ENCODE peak calls at places on chromosomes 12 and 14, in six cellular contexts. M is osteoblast, A is WERI-Rb-1, V is lower lobe of right lung, T is stomach, H is prostate gland. U is an unnamed sample.

GRCh38 chr12:12613334-12613733 is 1.7 kb downstream of the CREBL2 start:
- DNase-seq in M (no peak), A (no peak), V (no peak), T (no peak), H (no peak), U (no peak)

GRCh38 chr12:93146278-93146939 is 217.3 kb upstream of the EEA1 start:
- DNase-seq in M (no peak), A (no peak), V (no peak), T (no peak), H (no peak), U (no peak)

GRCh38 chr12:15962760-15963159 is 51.6 kb downstream of the DERA start:
- DNase-seq in M (no peak), A (no peak), V (no peak), T (no peak), H (no peak), U (no peak)

GRCh38 chr14:105864651-105865265 is 338.4 kb downstream of the TMEM121 start:
- DNase-seq in M (peak; percentile 61), A (peak; percentile 2), V (peak; percentile 41), T (peak; percentile 23), H (no peak), U (no peak)

GRCh38 chr14:20427231-20428009 is 8.5 kb downstream of the KLHL33 start:
- DNase-seq in M (peak; percentile 92), A (no peak), V (no peak), T (no peak), H (no peak), U (no peak)

GRCh38 chr12:68886636-68887572 is 46.1 kb downstream of the CPM start:
- DNase-seq in M (no peak), A (peak; percentile 33), V (no peak), T (no peak), H (no peak), U (no peak)

GRCh38 chr14:59123975-59124374 is 64.5 kb upstream of the DAAM1 start:
- DNase-seq in M (no peak), A (no peak), V (no peak), T (no peak), H (no peak), U (no peak)

GRCh38 chr12:75455839-75456238 is 24.7 kb upstream of the GLIPR1 start:
- DNase-seq in M (no peak), A (no peak), V (no peak), T (no peak), H (no peak), U (no peak)

GRCh38 chr14:75283884-75284563 is 5.4 kb downstream of the FOS start:
- DNase-seq in M (peak; percentile 43), A (no peak), V (peak; percentile 75), T (peak; percentile 60), H (no peak), U (peak; percentile 69)

GRCh38 chr12:123971770-123972447 is 722 bp downstream of the CCDC92 start:
- DNase-seq in M (peak; percentile 48), A (peak; percentile 32), V (peak; percentile 69), T (peak; percentile 38), H (peak; percentile 21), U (peak; percentile 48)

GRCh38 chr12:115388139-115388538 is 704.2 kb upstream of the TBX3 start:
- DNase-seq in M (no peak), A (no peak), V (no peak), T (no peak), H (no peak), U (no peak)

GRCh38 chr12:120369476-120370342 is 745 bp upstream of the MSI1 start:
- DNase-seq in M (no peak), A (no peak), V (no peak), T (no peak), H (no peak), U (no peak)

GRCh38 chr12:119877639-119877948 is 474 bp upstream of the CIT start:
- DNase-seq in M (peak; percentile 42), A (no peak), V (no peak), T (no peak), H (no peak), U (no peak)

GRCh38 chr12:66188584-66189475 is at the start of gene IRAK3:
- DNase-seq in M (peak; percentile 91), A (peak; percentile 38), V (peak; percentile 96), T (peak; percentile 86), H (peak; percentile 55), U (no peak)

GRCh38 chr12:67220065-67220464 is 49.1 kb upstream of the CAND1 start:
- DNase-seq in M (no peak), A (peak; percentile 63), V (no peak), T (no peak), H (peak; percentile 5), U (peak; percentile 8)

GRCh38 chr12:93819048-93819491 is 141.9 kb downstream of the CRADD start:
- DNase-seq in M (peak; percentile 77), A (no peak), V (no peak), T (peak; percentile 39), H (peak; percentile 73), U (no peak)

GRCh38 chr12:46153267-46153872 is 115.5 kb downstream of the SLC38A1 start:
- DNase-seq in M (no peak), A (no peak), V (no peak), T (no peak), H (no peak), U (no peak)

DNA sequence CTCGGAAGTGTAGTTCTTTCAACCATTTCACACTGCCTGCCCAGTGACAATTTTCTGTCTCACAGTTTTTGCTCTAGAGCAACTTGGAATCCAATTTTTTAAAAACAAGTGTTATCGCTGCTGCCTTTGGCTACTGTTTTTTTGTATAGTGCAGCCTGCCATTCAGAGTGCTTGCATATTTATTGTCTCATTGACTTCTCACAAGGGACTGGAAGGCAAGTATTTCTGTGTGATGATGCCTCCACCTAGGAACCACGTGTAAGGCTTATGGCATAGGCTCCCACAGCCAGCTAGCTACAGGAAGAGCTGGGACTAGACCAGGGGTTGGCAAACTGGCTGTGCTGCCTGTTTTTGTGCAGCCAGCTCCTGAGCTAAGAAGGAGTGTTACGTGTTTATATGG is 903 bp downstream of the PARPBP start:
- DNase-seq in M (peak; percentile 60), A (no peak), V (no peak), T (no peak), H (no peak), U (peak; percentile 24)
- H3K4me3 ChIP-seq in M (peak overlapping the region; percentile 87), A (peak overlapping the region; percentile 70), V (peak overlapping the region; percentile 88), T (peak overlapping the region; percentile 78), H (no peak overlapping the region), U (peak overlapping the region; percentile 55)

GRCh38 chr12:130813436-130813835 is 25.6 kb downstream of the STX2 start:
- DNase-seq in M (no peak), A (no peak), V (no peak), T (no peak), H (no peak), U (no peak)
- H3K36me3 ChIP-seq in M (peaks cover 18% of the 10 kb centered on the region), A (peaks cover 49% of the 10 kb centered on the region), V (peaks cover 53% of the 10 kb centered on the region), T (peaks cover 30% of the 10 kb centered on the region), H (no peaks in the 10 kb centered on the region), U (no peaks in the 10 kb centered on the region)

GRCh38 chr14:72292689-72293024 is 360.4 kb downstream of the RGS6 start:
- DNase-seq in M (no peak), A (no peak), V (no peak), T (no peak), H (no peak), U (no peak)
- TF ChIP-seq CTCF in M (no peak), A (no peak), V (no peak), T (no peak), H (no peak), U (peak; percentile 10)

GRCh38 chr14:76981670-76982069 is 46.8 kb downstream of the IRF2BPL start:
- DNase-seq in M (peak; percentile 25), A (no peak), V (no peak), T (no peak), H (no peak), U (no peak)

GRCh38 chr14:76985021-76985420 is 43.5 kb downstream of the IRF2BPL start:
- DNase-seq in M (no peak), A (no peak), V (no peak), T (no peak), H (no peak), U (no peak)

GRCh38 chr14:76985540-76986260 is 42.8 kb downstream of the IRF2BPL start:
- DNase-seq in M (peak; percentile 88), A (no peak), V (no peak), T (no peak), H (no peak), U (no peak)

GRCh38 chr14:76986261-76986565 is 42.3 kb downstream of the IRF2BPL start:
- DNase-seq in M (peak; percentile 52), A (no peak), V (no peak), T (no peak), H (no peak), U (no peak)

GRCh38 chr14:76984297-76984696 is 44.2 kb downstream of the IRF2BPL start:
- DNase-seq in M (no peak), A (no peak), V (no peak), T (no peak), H (no peak), U (no peak)
- H3K4me3 ChIP-seq in M (no peak overlapping the region), A (no peak overlapping the region), V (no peak overlapping the region), T (no peak overlapping the region), H (no peak overlapping the region), U (no peak overlapping the region)